ENCODE peak calls at places on chromosomes 12 and 14, in seven cellular contexts. One of them, this sample, is unnamed.

GRCh38 chr12:74365178-74365964 is 172.3 kb upstream of the ATXN7L3B start:
- DNase-seq in activated T-cell treated with anti-CD3 and anti-CD28 coated beads, Interleukin-2, amount 50 U/mL, for 1 hour: no peak
- DNase-seq in activated gamma-delta T cell treated with Interleukin-2 at 50 U/mL for 16 hours: no peak
- DNase-seq in neural crest cell: peak
- DNase-seq in NCI-H1417: peak
- DNase-seq in IMR-90: peak
- DNase-seq in EL: peak
- DNase-seq in this sample: no peak

GRCh38 chr12:41795910-41796309 is 348.8 kb downstream of the GXYLT1 start:
- DNase-seq in neural crest cell: peak
- DNase-seq in activated T-cell treated with anti-CD3 and anti-CD28 coated beads, Interleukin-2, amount 50 U/mL, for 1 hour: no peak
- DNase-seq in NCI-H1417: no peak
- DNase-seq in EL: no peak
- DNase-seq in activated gamma-delta T cell treated with Interleukin-2 at 50 U/mL for 16 hours: no peak
- DNase-seq in IMR-90: no peak
- DNase-seq in this sample: no peak

GRCh38 chr12:78645956-78646355 is 218.6 kb upstream of the SYT1 start:
- DNase-seq in IMR-90: peak
- DNase-seq in EL: peak
- DNase-seq in activated T-cell treated with anti-CD3 and anti-CD28 coated beads, Interleukin-2, amount 50 U/mL, for 1 hour: no peak
- DNase-seq in NCI-H1417: no peak
- DNase-seq in activated gamma-delta T cell treated with Interleukin-2 at 50 U/mL for 16 hours: no peak
- DNase-seq in neural crest cell: no peak
- DNase-seq in this sample: peak

GRCh38 chr12:101616027-101616494 is 21.3 kb downstream of the MYBPC1 start:
- DNase-seq in EL: no peak
- DNase-seq in IMR-90: no peak
- DNase-seq in activated gamma-delta T cell treated with Interleukin-2 at 50 U/mL for 16 hours: no peak
- DNase-seq in activated T-cell treated with anti-CD3 and anti-CD28 coated beads, Interleukin-2, amount 50 U/mL, for 1 hour: no peak
- DNase-seq in NCI-H1417: no peak
- DNase-seq in neural crest cell: no peak
- DNase-seq in this sample: no peak

GRCh38 chr12:83389237-83389996 is 702.7 kb downstream of the TMTC2 start:
- DNase-seq in EL: no peak
- DNase-seq in NCI-H1417: no peak
- DNase-seq in neural crest cell: peak
- DNase-seq in activated T-cell treated with anti-CD3 and anti-CD28 coated beads, Interleukin-2, amount 50 U/mL, for 1 hour: no peak
- DNase-seq in activated gamma-delta T cell treated with Interleukin-2 at 50 U/mL for 16 hours: no peak
- DNase-seq in IMR-90: no peak
- DNase-seq in this sample: no peak

GRCh38 chr14:101916816-101917412 is 47.5 kb upstream of the DYNC1H1 start:
- DNase-seq in IMR-90: no peak
- DNase-seq in EL: no peak
- DNase-seq in activated T-cell treated with anti-CD3 and anti-CD28 coated beads, Interleukin-2, amount 50 U/mL, for 1 hour: no peak
- DNase-seq in neural crest cell: no peak
- DNase-seq in activated gamma-delta T cell treated with Interleukin-2 at 50 U/mL for 16 hours: no peak
- DNase-seq in NCI-H1417: no peak
- DNase-seq in this sample: no peak

GRCh38 chr14:88835661-88836060 is 11.2 kb downstream of the TTC8 start:
- DNase-seq in NCI-H1417: no peak
- DNase-seq in neural crest cell: no peak
- DNase-seq in EL: no peak
- DNase-seq in activated gamma-delta T cell treated with Interleukin-2 at 50 U/mL for 16 hours: no peak
- DNase-seq in IMR-90: peak
- DNase-seq in activated T-cell treated with anti-CD3 and anti-CD28 coated beads, Interleukin-2, amount 50 U/mL, for 1 hour: no peak
- DNase-seq in this sample: peak

GRCh38 chr14:21109377-21110260 is 8.8 kb downstream of the TMEM253 start:
- DNase-seq in activated T-cell treated with anti-CD3 and anti-CD28 coated beads, Interleukin-2, amount 50 U/mL, for 1 hour: no peak
- DNase-seq in activated gamma-delta T cell treated with Interleukin-2 at 50 U/mL for 16 hours: no peak
- DNase-seq in EL: no peak
- DNase-seq in NCI-H1417: no peak
- DNase-seq in IMR-90: no peak
- DNase-seq in neural crest cell: no peak
- DNase-seq in this sample: no peak

GRCh38 chr12:30111719-30112118 is 328.0 kb upstream of the TMTC1 start:
- DNase-seq in EL: no peak
- DNase-seq in NCI-H1417: no peak
- DNase-seq in neural crest cell: no peak
- DNase-seq in activated gamma-delta T cell treated with Interleukin-2 at 50 U/mL for 16 hours: no peak
- DNase-seq in IMR-90: no peak
- DNase-seq in activated T-cell treated with anti-CD3 and anti-CD28 coated beads, Interleukin-2, amount 50 U/mL, for 1 hour: no peak
- DNase-seq in this sample: no peak

GRCh38 chr12:54622463-54623183 is 12.1 kb downstream of the LACRT start:
- DNase-seq in activated gamma-delta T cell treated with Interleukin-2 at 50 U/mL for 16 hours: no peak
- DNase-seq in IMR-90: peak
- DNase-seq in neural crest cell: no peak
- DNase-seq in activated T-cell treated with anti-CD3 and anti-CD28 coated beads, Interleukin-2, amount 50 U/mL, for 1 hour: no peak
- DNase-seq in NCI-H1417: no peak
- DNase-seq in EL: no peak
- DNase-seq in this sample: no peak

GRCh38 chr12:76878045-76878898 is 547 bp downstream of the CSRP2 start:
- DNase-seq in EL: peak
- DNase-seq in NCI-H1417: peak
- DNase-seq in IMR-90: no peak
- DNase-seq in activated T-cell treated with anti-CD3 and anti-CD28 coated beads, Interleukin-2, amount 50 U/mL, for 1 hour: no peak
- DNase-seq in neural crest cell: peak
- DNase-seq in activated gamma-delta T cell treated with Interleukin-2 at 50 U/mL for 16 hours: peak
- DNase-seq in this sample: peak

GRCh38 chr14:65074449-65075155 is 27.7 kb downstream of the MAX start:
- DNase-seq in NCI-H1417: no peak
- DNase-seq in IMR-90: no peak
- DNase-seq in activated gamma-delta T cell treated with Interleukin-2 at 50 U/mL for 16 hours: no peak
- DNase-seq in EL: no peak
- DNase-seq in activated T-cell treated with anti-CD3 and anti-CD28 coated beads, Interleukin-2, amount 50 U/mL, for 1 hour: no peak
- DNase-seq in neural crest cell: no peak
- DNase-seq in this sample: no peak

GRCh38 chr12:68733661-68734071 is 12.3 kb upstream of the SLC35E3 start:
- DNase-seq in EL: peak
- DNase-seq in NCI-H1417: no peak
- DNase-seq in activated T-cell treated with anti-CD3 and anti-CD28 coated beads, Interleukin-2, amount 50 U/mL, for 1 hour: no peak
- DNase-seq in neural crest cell: no peak
- DNase-seq in IMR-90: peak
- DNase-seq in activated gamma-delta T cell treated with Interleukin-2 at 50 U/mL for 16 hours: no peak
- DNase-seq in this sample: peak

GRCh38 chr14:61435563-61436337 is 114.4 kb downstream of the PRKCH start:
- DNase-seq in activated gamma-delta T cell treated with Interleukin-2 at 50 U/mL for 16 hours: no peak
- DNase-seq in IMR-90: no peak
- DNase-seq in activated T-cell treated with anti-CD3 and anti-CD28 coated beads, Interleukin-2, amount 50 U/mL, for 1 hour: no peak
- DNase-seq in EL: no peak
- DNase-seq in NCI-H1417: no peak
- DNase-seq in neural crest cell: no peak
- DNase-seq in this sample: no peak

GRCh38 chr12:12975322-12976077 is 23.5 kb upstream of the GPRC5D start:
- DNase-seq in IMR-90: peak
- DNase-seq in NCI-H1417: peak
- DNase-seq in neural crest cell: no peak
- DNase-seq in EL: peak
- DNase-seq in activated T-cell treated with anti-CD3 and anti-CD28 coated beads, Interleukin-2, amount 50 U/mL, for 1 hour: no peak
- DNase-seq in activated gamma-delta T cell treated with Interleukin-2 at 50 U/mL for 16 hours: no peak
- DNase-seq in this sample: peak

GRCh38 chr12:52903855-52904508 is 894 bp downstream of the KRT8 start:
- DNase-seq in IMR-90: no peak
- DNase-seq in activated gamma-delta T cell treated with Interleukin-2 at 50 U/mL for 16 hours: peak
- DNase-seq in activated T-cell treated with anti-CD3 and anti-CD28 coated beads, Interleukin-2, amount 50 U/mL, for 1 hour: peak
- DNase-seq in EL: peak
- DNase-seq in neural crest cell: peak
- DNase-seq in NCI-H1417: peak
- DNase-seq in this sample: peak

GRCh38 chr12:54040148-54040494 is 7.3 kb downstream of the HOXC5 start:
- DNase-seq in activated T-cell treated with anti-CD3 and anti-CD28 coated beads, Interleukin-2, amount 50 U/mL, for 1 hour: no peak
- DNase-seq in NCI-H1417: no peak
- DNase-seq in IMR-90: no peak
- DNase-seq in EL: no peak
- DNase-seq in activated gamma-delta T cell treated with Interleukin-2 at 50 U/mL for 16 hours: no peak
- DNase-seq in neural crest cell: no peak
- DNase-seq in this sample: peak

GRCh38 chr12:120618954-120619615 is 21.3 kb upstream of the CABP1 start:
- DNase-seq in neural crest cell: no peak
- DNase-seq in activated T-cell treated with anti-CD3 and anti-CD28 coated beads, Interleukin-2, amount 50 U/mL, for 1 hour: no peak
- DNase-seq in NCI-H1417: no peak
- DNase-seq in activated gamma-delta T cell treated with Interleukin-2 at 50 U/mL for 16 hours: no peak
- DNase-seq in EL: no peak
- DNase-seq in IMR-90: no peak
- DNase-seq in this sample: no peak

GRCh38 chr12:123044351-123044750 is 63.9 kb downstream of the ARL6IP4 start:
- DNase-seq in activated T-cell treated with anti-CD3 and anti-CD28 coated beads, Interleukin-2, amount 50 U/mL, for 1 hour: no peak
- DNase-seq in NCI-H1417: no peak
- DNase-seq in IMR-90: no peak
- DNase-seq in activated gamma-delta T cell treated with Interleukin-2 at 50 U/mL for 16 hours: no peak
- DNase-seq in neural crest cell: no peak
- DNase-seq in EL: no peak
- DNase-seq in this sample: no peak

GRCh38 chr12:55068416-55069010 is 48.7 kb downstream of the NEUROD4 start:
- DNase-seq in IMR-90: peak
- DNase-seq in activated T-cell treated with anti-CD3 and anti-CD28 coated beads, Interleukin-2, amount 50 U/mL, for 1 hour: peak
- DNase-seq in NCI-H1417: peak
- DNase-seq in activated gamma-delta T cell treated with Interleukin-2 at 50 U/mL for 16 hours: no peak
- DNase-seq in neural crest cell: peak
- DNase-seq in EL: peak
- DNase-seq in this sample: peak

GRCh38 chr12:989751-990278 is 1.2 kb upstream of the ERC1 start:
- DNase-seq in EL: peak
- DNase-seq in IMR-90: peak
- DNase-seq in NCI-H1417: peak
- DNase-seq in activated T-cell treated with anti-CD3 and anti-CD28 coated beads, Interleukin-2, amount 50 U/mL, for 1 hour: no peak
- DNase-seq in activated gamma-delta T cell treated with Interleukin-2 at 50 U/mL for 16 hours: no peak
- DNase-seq in neural crest cell: no peak
- DNase-seq in this sample: peak

GRCh38 chr12:116067892-116068291 is 209.6 kb downstream of the MED13L start:
- DNase-seq in NCI-H1417: no peak
- DNase-seq in activated gamma-delta T cell treated with Interleukin-2 at 50 U/mL for 16 hours: no peak
- DNase-seq in IMR-90: peak
- DNase-seq in EL: no peak
- DNase-seq in activated T-cell treated with anti-CD3 and anti-CD28 coated beads, Interleukin-2, amount 50 U/mL, for 1 hour: no peak
- DNase-seq in neural crest cell: no peak
- DNase-seq in this sample: no peak